ENCODE peak calls at places on chromosomes 11 and 22, in seven cellular contexts. One of them, this sample, is unnamed.

GRCh38 chr22:19228174-19228573 is 49.6 kb upstream of the SLC25A1 start:
- DNase-seq in mesenchymal stem cell: no peak
- DNase-seq in neuronal stem cell: no peak
- DNase-seq in IMR-90: no peak
- DNase-seq in mesendoderm: no peak
- DNase-seq in H1: no peak
- DNase-seq in trophoblast cell: no peak
- DNase-seq in this sample: no peak

GRCh38 chr11:118071416-118072030 is 5.4 kb upstream of the TMPRSS4 start:
- DNase-seq in mesenchymal stem cell: no peak
- DNase-seq in neuronal stem cell: no peak
- DNase-seq in IMR-90: no peak
- DNase-seq in mesendoderm: no peak
- DNase-seq in H1: no peak
- DNase-seq in trophoblast cell: no peak
- DNase-seq in this sample: no peak

GRCh38 chr22:22061085-22062077 is 78.8 kb upstream of the TOP3B start:
- DNase-seq in mesenchymal stem cell: peak; percentile 39
- DNase-seq in neuronal stem cell: no peak
- DNase-seq in IMR-90: peak; percentile 43
- DNase-seq in mesendoderm: no peak
- DNase-seq in H1: no peak
- DNase-seq in trophoblast cell: peak; percentile 28
- DNase-seq in this sample: no peak

GRCh38 chr11:94128746-94129504 is at the start of gene PANX1:
- DNase-seq in mesenchymal stem cell: peak; percentile 91
- DNase-seq in neuronal stem cell: peak; percentile 86
- DNase-seq in IMR-90: peak; percentile 85
- DNase-seq in mesendoderm: peak; percentile 92
- DNase-seq in H1: peak; percentile 85
- DNase-seq in trophoblast cell: peak; percentile 93
- DNase-seq in this sample: peak; percentile 86

GRCh38 chr11:84157639-84158038 is 871.5 kb upstream of the CCDC90B start:
- DNase-seq in mesenchymal stem cell: no peak
- DNase-seq in neuronal stem cell: no peak
- DNase-seq in IMR-90: no peak
- DNase-seq in mesendoderm: no peak
- DNase-seq in H1: no peak
- DNase-seq in trophoblast cell: no peak
- DNase-seq in this sample: no peak

GRCh38 chr11:5618807-5619206 is 6.0 kb upstream of the TRIM34 start:
- DNase-seq in mesenchymal stem cell: peak; percentile 71
- DNase-seq in neuronal stem cell: no peak
- DNase-seq in IMR-90: peak; percentile 97
- DNase-seq in mesendoderm: no peak
- DNase-seq in H1: no peak
- DNase-seq in trophoblast cell: peak; percentile 91
- DNase-seq in this sample: no peak

GRCh38 chr11:113106507-113106906 is 145.3 kb downstream of the NCAM1 start:
- DNase-seq in mesenchymal stem cell: peak; percentile 71
- DNase-seq in neuronal stem cell: no peak
- DNase-seq in IMR-90: peak; percentile 5
- DNase-seq in mesendoderm: no peak
- DNase-seq in H1: no peak
- DNase-seq in trophoblast cell: peak; percentile 15
- DNase-seq in this sample: no peak

GRCh38 chr11:120208777-120209176 is 2.1 kb upstream of the OAF start:
- DNase-seq in mesenchymal stem cell: peak; percentile 82
- DNase-seq in neuronal stem cell: no peak
- DNase-seq in IMR-90: peak; percentile 75
- DNase-seq in mesendoderm: no peak
- DNase-seq in H1: no peak
- DNase-seq in trophoblast cell: peak; percentile 55
- DNase-seq in this sample: no peak

GRCh38 chr11:72981067-72981466 is 161.1 kb downstream of the FCHSD2 start:
- DNase-seq in mesenchymal stem cell: no peak
- DNase-seq in neuronal stem cell: no peak
- DNase-seq in IMR-90: no peak
- DNase-seq in mesendoderm: no peak
- DNase-seq in H1: no peak
- DNase-seq in trophoblast cell: no peak
- DNase-seq in this sample: no peak

GRCh38 chr11:72771507-72771906 is 19.3 kb upstream of the ARAP1 start:
- DNase-seq in mesenchymal stem cell: peak; percentile 78
- DNase-seq in neuronal stem cell: no peak
- DNase-seq in IMR-90: peak; percentile 72
- DNase-seq in mesendoderm: peak; percentile 35
- DNase-seq in H1: no peak
- DNase-seq in trophoblast cell: no peak
- DNase-seq in this sample: no peak

GRCh38 chr11:66048525-66049313 is at the start of gene GAL3ST3:
- DNase-seq in mesenchymal stem cell: no peak
- DNase-seq in neuronal stem cell: peak; percentile 66
- DNase-seq in IMR-90: no peak
- DNase-seq in mesendoderm: peak; percentile 52
- DNase-seq in H1: peak; percentile 82
- DNase-seq in trophoblast cell: no peak
- DNase-seq in this sample: peak; percentile 85

GRCh38 chr11:71302911-71303310 is 50.5 kb upstream of the SHANK2 start:
- DNase-seq in mesenchymal stem cell: peak; percentile 31
- DNase-seq in neuronal stem cell: no peak
- DNase-seq in IMR-90: no peak
- DNase-seq in mesendoderm: peak; percentile 36
- DNase-seq in H1: peak; percentile 37
- DNase-seq in trophoblast cell: peak; percentile 27
- DNase-seq in this sample: peak; percentile 21

GRCh38 chr11:75351541-75352416 is at the start of gene ARRB1:
- DNase-seq in mesenchymal stem cell: peak; percentile 78
- DNase-seq in neuronal stem cell: peak; percentile 48
- DNase-seq in IMR-90: no peak
- DNase-seq in mesendoderm: peak; percentile 97
- DNase-seq in H1: peak; percentile 69
- DNase-seq in trophoblast cell: peak; percentile 56
- DNase-seq in this sample: peak; percentile 88

GRCh38 chr11:104564921-104565580 is 333.2 kb downstream of the CASP12 start:
- DNase-seq in mesenchymal stem cell: no peak
- DNase-seq in neuronal stem cell: no peak
- DNase-seq in IMR-90: no peak
- DNase-seq in mesendoderm: no peak
- DNase-seq in H1: no peak
- DNase-seq in trophoblast cell: no peak
- DNase-seq in this sample: no peak

GRCh38 chr11:2592559-2593392 is 107.0 kb downstream of the KCNQ1OT1 start:
- DNase-seq in mesenchymal stem cell: no peak
- DNase-seq in neuronal stem cell: no peak
- DNase-seq in IMR-90: no peak
- DNase-seq in mesendoderm: no peak
- DNase-seq in H1: no peak
- DNase-seq in trophoblast cell: no peak
- DNase-seq in this sample: no peak

GRCh38 chr22:29331213-29331612 is 15.7 kb upstream of the RASL10A start:
- DNase-seq in mesenchymal stem cell: no peak
- DNase-seq in neuronal stem cell: no peak
- DNase-seq in IMR-90: no peak
- DNase-seq in mesendoderm: no peak
- DNase-seq in H1: no peak
- DNase-seq in trophoblast cell: no peak
- DNase-seq in this sample: no peak

GRCh38 chr22:29330753-29331152 is 15.3 kb upstream of the RASL10A start:
- DNase-seq in mesenchymal stem cell: peak; percentile 77
- DNase-seq in neuronal stem cell: no peak
- DNase-seq in IMR-90: peak; percentile 77
- DNase-seq in mesendoderm: peak; percentile 62
- DNase-seq in H1: no peak
- DNase-seq in trophoblast cell: no peak
- DNase-seq in this sample: peak; percentile 47

GRCh38 chr22:29332886-29333496 is 17.5 kb upstream of the RASL10A start:
- DNase-seq in mesenchymal stem cell: no peak
- DNase-seq in neuronal stem cell: no peak
- DNase-seq in IMR-90: no peak
- DNase-seq in mesendoderm: no peak
- DNase-seq in H1: no peak
- DNase-seq in trophoblast cell: no peak
- DNase-seq in this sample: no peak

GRCh38 chr22:29330291-29330690 is 14.8 kb upstream of the RASL10A start:
- DNase-seq in mesenchymal stem cell: no peak
- DNase-seq in neuronal stem cell: no peak
- DNase-seq in IMR-90: no peak
- DNase-seq in mesendoderm: no peak
- DNase-seq in H1: no peak
- DNase-seq in trophoblast cell: no peak
- DNase-seq in this sample: no peak

GRCh38 chr22:29331658-29332300 is 16.3 kb upstream of the RASL10A start:
- DNase-seq in mesenchymal stem cell: no peak
- DNase-seq in neuronal stem cell: no peak
- DNase-seq in IMR-90: no peak
- DNase-seq in mesendoderm: no peak
- DNase-seq in H1: no peak
- DNase-seq in trophoblast cell: no peak
- DNase-seq in this sample: no peak
- H2AK5ac ChIP-seq in mesenchymal stem cell: no peak overlapping the region
- H2AK5ac ChIP-seq in neuronal stem cell: no peak overlapping the region
- H2AK5ac ChIP-seq in IMR-90: no peak overlapping the region
- H2AK5ac ChIP-seq in mesendoderm: no peak overlapping the region
- H2AK5ac ChIP-seq in H1: no peak overlapping the region
- H2AK5ac ChIP-seq in trophoblast cell: no peak overlapping the region
- H2AK5ac ChIP-seq in this sample: no peak overlapping the region

DNA sequence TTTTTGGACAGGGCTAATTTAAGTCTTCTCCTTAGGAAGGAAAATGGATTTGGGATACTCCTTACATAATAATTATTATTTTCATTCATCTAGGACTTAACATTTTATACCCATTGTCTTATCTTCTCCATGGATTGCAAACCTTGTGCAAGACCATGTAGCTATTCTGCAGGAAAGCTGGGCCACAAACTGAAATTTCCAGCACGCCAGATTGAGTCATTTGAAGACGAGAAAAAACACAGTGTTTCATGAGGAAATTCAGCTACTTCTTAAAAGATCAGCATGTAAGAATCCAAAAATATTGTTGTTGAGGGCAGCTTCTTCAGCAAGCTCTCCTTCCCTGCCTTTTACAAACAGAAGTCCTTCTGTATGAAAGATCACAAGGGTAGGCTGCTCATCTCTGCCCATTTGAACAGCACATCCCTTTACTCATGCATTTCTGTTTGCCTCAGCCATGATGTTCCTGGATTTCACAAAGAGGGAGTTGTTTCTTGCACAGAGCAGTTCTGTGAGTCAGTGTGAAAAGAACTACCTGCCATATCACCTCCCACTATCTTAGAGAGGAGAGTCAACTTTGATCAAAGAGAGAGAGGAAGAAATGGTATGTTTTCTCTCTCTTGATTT is 90.5 kb downstream of the FAM76B start:
- DNase-seq in mesenchymal stem cell: no peak
- DNase-seq in neuronal stem cell: no peak
- DNase-seq in IMR-90: peak; percentile 39
- DNase-seq in mesendoderm: no peak
- DNase-seq in H1: no peak
- DNase-seq in trophoblast cell: no peak
- DNase-seq in this sample: no peak
- H2AK5ac ChIP-seq in mesenchymal stem cell: no peak overlapping the region
- H2AK5ac ChIP-seq in neuronal stem cell: no peak overlapping the region
- H2AK5ac ChIP-seq in IMR-90: no peak overlapping the region
- H2AK5ac ChIP-seq in mesendoderm: no peak overlapping the region
- H2AK5ac ChIP-seq in H1: no peak overlapping the region
- H2AK5ac ChIP-seq in trophoblast cell: no peak overlapping the region
- H2AK5ac ChIP-seq in this sample: no peak overlapping the region

GRCh38 chr11:121844016-121844415 is 272.0 kb downstream of the BLID start:
- DNase-seq in mesenchymal stem cell: no peak
- DNase-seq in neuronal stem cell: no peak
- DNase-seq in IMR-90: no peak
- DNase-seq in mesendoderm: peak; percentile 38
- DNase-seq in H1: no peak
- DNase-seq in trophoblast cell: no peak
- DNase-seq in this sample: no peak

GRCh38 chr11:121838571-121838970 is 277.4 kb downstream of the BLID start:
- DNase-seq in mesenchymal stem cell: no peak
- DNase-seq in neuronal stem cell: no peak
- DNase-seq in IMR-90: no peak
- DNase-seq in mesendoderm: no peak
- DNase-seq in H1: no peak
- DNase-seq in trophoblast cell: no peak
- DNase-seq in this sample: no peak

GRCh38 chr11:121842186-121842585 is 273.8 kb downstream of the BLID start:
- DNase-seq in mesenchymal stem cell: no peak
- DNase-seq in neuronal stem cell: no peak
- DNase-seq in IMR-90: no peak
- DNase-seq in mesendoderm: no peak
- DNase-seq in H1: no peak
- DNase-seq in trophoblast cell: no peak
- DNase-seq in this sample: no peak

GRCh38 chr11:121841487-121842167 is 274.4 kb downstream of the BLID start:
- DNase-seq in mesenchymal stem cell: peak; percentile 9
- DNase-seq in neuronal stem cell: peak; percentile 2
- DNase-seq in IMR-90: peak; percentile 83
- DNase-seq in mesendoderm: peak; percentile 16
- DNase-seq in H1: no peak
- DNase-seq in trophoblast cell: no peak
- DNase-seq in this sample: no peak

GRCh38 chr11:121839821-121840220 is 276.2 kb downstream of the BLID start:
- DNase-seq in mesenchymal stem cell: no peak
- DNase-seq in neuronal stem cell: no peak
- DNase-seq in IMR-90: peak; percentile 57
- DNase-seq in mesendoderm: no peak
- DNase-seq in H1: no peak
- DNase-seq in trophoblast cell: no peak
- DNase-seq in this sample: no peak
- H2AK5ac ChIP-seq in mesenchymal stem cell: no peak overlapping the region
- H2AK5ac ChIP-seq in neuronal stem cell: no peak overlapping the region
- H2AK5ac ChIP-seq in IMR-90: no peak overlapping the region
- H2AK5ac ChIP-seq in mesendoderm: no peak overlapping the region
- H2AK5ac ChIP-seq in H1: no peak overlapping the region
- H2AK5ac ChIP-seq in trophoblast cell: no peak overlapping the region
- H2AK5ac ChIP-seq in this sample: no peak overlapping the region

GRCh38 chr11:35554491-35555237 is 29.2 kb upstream of the PAMR1 start:
- DNase-seq in mesenchymal stem cell: peak; percentile 67
- DNase-seq in neuronal stem cell: no peak
- DNase-seq in IMR-90: peak; percentile 71
- DNase-seq in mesendoderm: peak; percentile 44
- DNase-seq in H1: no peak
- DNase-seq in trophoblast cell: no peak
- DNase-seq in this sample: no peak

GRCh38 chr11:35553021-35553420 is 27.6 kb upstream of the PAMR1 start:
- DNase-seq in mesenchymal stem cell: peak; percentile 64
- DNase-seq in neuronal stem cell: no peak
- DNase-seq in IMR-90: peak; percentile 67
- DNase-seq in mesendoderm: no peak
- DNase-seq in H1: no peak
- DNase-seq in trophoblast cell: no peak
- DNase-seq in this sample: no peak

GRCh38 chr11:35553831-35554230 is 28.4 kb upstream of the PAMR1 start:
- DNase-seq in mesenchymal stem cell: peak; percentile 94
- DNase-seq in neuronal stem cell: no peak
- DNase-seq in IMR-90: peak; percentile 99
- DNase-seq in mesendoderm: peak; percentile 21
- DNase-seq in H1: no peak
- DNase-seq in trophoblast cell: no peak
- DNase-seq in this sample: no peak

GRCh38 chr11:35558468-35558867 is 33.1 kb upstream of the PAMR1 start:
- DNase-seq in mesenchymal stem cell: peak; percentile 93
- DNase-seq in neuronal stem cell: no peak
- DNase-seq in IMR-90: peak; percentile 81
- DNase-seq in mesendoderm: no peak
- DNase-seq in H1: no peak
- DNase-seq in trophoblast cell: peak; percentile 76
- DNase-seq in this sample: no peak

GRCh38 chr11:35555238-35555887 is 29.9 kb upstream of the PAMR1 start:
- DNase-seq in mesenchymal stem cell: peak; percentile 57
- DNase-seq in neuronal stem cell: no peak
- DNase-seq in IMR-90: peak; percentile 66
- DNase-seq in mesendoderm: no peak
- DNase-seq in H1: no peak
- DNase-seq in trophoblast cell: no peak
- DNase-seq in this sample: no peak
- H2AK5ac ChIP-seq in mesenchymal stem cell: no peak overlapping the region
- H2AK5ac ChIP-seq in neuronal stem cell: no peak overlapping the region
- H2AK5ac ChIP-seq in IMR-90: peak overlapping the region; percentile 96
- H2AK5ac ChIP-seq in mesendoderm: no peak overlapping the region
- H2AK5ac ChIP-seq in H1: no peak overlapping the region
- H2AK5ac ChIP-seq in trophoblast cell: no peak overlapping the region
- H2AK5ac ChIP-seq in this sample: no peak overlapping the region